ENCODE peak calls at places on chromosome 7, in seven cellular contexts. N is AG10803, B is hepatocyte, L is neural crest cell, J is foreskin keratinocyte, H is heart right ventricle, P is body of pancreas. Y is an unnamed sample.

GRCh38 chr7:44563171-44563679 is 10.5 kb downstream of the DDX56 start:
- DNase-seq in N (no peak), B (no peak), L (no peak), J (no peak), H (no peak), P (no peak), Y (no peak)

GRCh38 chr7:85980740-85981139 is 663.0 kb upstream of the GRM3 start:
- DNase-seq in N (no peak), B (no peak), L (no peak), J (no peak), H (no peak), P (no peak), Y (no peak)

GRCh38 chr7:73904219-73905136 is 43.5 kb downstream of the TMEM270 start:
- DNase-seq in N (peak), B (no peak), L (no peak), J (no peak), H (no peak), P (no peak), Y (no peak)

GRCh38 chr7:107613948-107614347 is 33.9 kb downstream of the BCAP29 start:
- DNase-seq in N (peak), B (no peak), L (no peak), J (no peak), H (no peak), P (no peak), Y (no peak)

GRCh38 chr7:107948645-107949442 is 54.1 kb downstream of the LAMB1 start:
- DNase-seq in N (peak), B (no peak), L (no peak), J (no peak), H (no peak), P (no peak), Y (no peak)

GRCh38 chr7:108570146-108570755 is 577 bp downstream of the DNAJB9 start:
- DNase-seq in N (peak), B (peak), L (no peak), J (peak), H (peak), P (peak), Y (peak)

GRCh38 chr7:80640841-80641240 is 2.4 kb downstream of the CD36 start:
- DNase-seq in N (peak), B (no peak), L (no peak), J (no peak), H (no peak), P (no peak), Y (no peak)

GRCh38 chr7:147539685-147540084 is 1050.9 kb upstream of the C7orf33 start:
- DNase-seq in N (no peak), B (no peak), L (no peak), J (no peak), H (no peak), P (no peak), Y (no peak)

GRCh38 chr7:135911091-135911490 is 66.1 kb downstream of the MTPN start:
- DNase-seq in N (peak), B (peak), L (no peak), J (no peak), H (peak), P (no peak), Y (no peak)

GRCh38 chr7:158549176-158549833 is 38.3 kb downstream of the PTPRN2 start:
- DNase-seq in N (no peak), B (no peak), L (no peak), J (no peak), H (peak), P (no peak), Y (no peak)

GRCh38 chr7:115249080-115249479 is 327.2 kb downstream of the MDFIC start:
- DNase-seq in N (peak), B (no peak), L (no peak), J (peak), H (no peak), P (no peak), Y (no peak)

GRCh38 chr7:12674861-12675260 is 12.6 kb upstream of the ARL4A start:
- DNase-seq in N (peak), B (peak), L (no peak), J (no peak), H (peak), P (peak), Y (peak)

GRCh38 chr7:135716677-135717238 is 11.2 kb downstream of the SLC13A4 start:
- DNase-seq in N (peak), B (no peak), L (no peak), J (peak), H (no peak), P (no peak), Y (no peak)

GRCh38 chr7:151088856-151089699 is 2.8 kb downstream of the AGAP3 start:
- DNase-seq in N (peak), B (peak), L (no peak), J (no peak), H (peak), P (peak), Y (peak)

GRCh38 chr7:84617265-84618030 is 422.9 kb upstream of the SEMA3A start:
- DNase-seq in N (no peak), B (no peak), L (no peak), J (no peak), H (no peak), P (no peak), Y (no peak)

GRCh38 chr7:84613411-84613810 is 418.8 kb upstream of the SEMA3A start:
- DNase-seq in N (peak), B (no peak), L (no peak), J (no peak), H (no peak), P (no peak), Y (no peak)

GRCh38 chr7:84612976-84613375 is 418.4 kb upstream of the SEMA3A start:
- DNase-seq in N (peak), B (no peak), L (no peak), J (no peak), H (no peak), P (no peak), Y (no peak)

GRCh38 chr7:84611391-84611790 is 416.8 kb upstream of the SEMA3A start:
- DNase-seq in N (no peak), B (no peak), L (no peak), J (no peak), H (no peak), P (no peak), Y (no peak)

DNA sequence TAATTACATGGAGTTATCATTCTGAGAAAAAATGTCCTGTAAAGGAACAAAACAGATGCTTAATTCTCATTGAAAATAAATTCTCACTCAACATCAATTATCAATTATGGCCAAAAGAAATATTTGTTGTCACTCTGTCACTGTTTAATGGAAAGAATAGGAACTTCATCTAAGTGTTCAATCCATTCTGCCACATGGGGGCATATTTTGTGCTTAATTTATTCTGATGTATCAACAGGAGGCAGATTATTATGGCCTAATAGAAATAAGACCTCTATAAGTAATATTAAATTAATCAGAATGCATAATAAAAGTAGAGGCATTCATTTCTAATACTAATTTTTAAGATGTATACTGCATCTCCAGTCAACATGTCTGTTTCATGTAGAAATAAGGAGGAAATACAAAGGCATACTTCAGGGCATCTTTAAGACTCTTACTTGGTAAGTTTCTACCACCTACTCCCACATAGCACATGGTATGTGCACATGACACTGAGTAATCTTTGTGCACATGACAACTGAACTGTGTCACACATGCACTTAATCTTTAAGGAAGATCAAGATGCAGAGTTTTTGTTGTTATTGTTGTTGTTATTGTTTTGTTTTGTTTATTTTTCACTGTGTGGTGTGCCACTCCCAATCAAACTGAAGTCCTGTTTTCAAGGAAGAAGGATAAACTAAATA is 420.4 kb upstream of the SEMA3A start:
- DNase-seq in N (no peak), B (no peak), L (no peak), J (no peak), H (no peak), P (no peak), Y (no peak)
- TF ChIP-seq CTCF in N (no peak), B (no peak), L (no peak), J (peak), H (no peak), P (no peak), Y (no peak)

GRCh38 chr7:157383868-157384267 is 47.1 kb downstream of the DNAJB6 start:
- DNase-seq in N (no peak), B (no peak), L (no peak), J (no peak), H (no peak), P (no peak), Y (no peak)

GRCh38 chr7:157389951-157390730 is 53.3 kb downstream of the DNAJB6 start:
- DNase-seq in N (peak), B (no peak), L (no peak), J (no peak), H (no peak), P (no peak), Y (no peak)

GRCh38 chr7:157391036-157391710 is 54.4 kb downstream of the DNAJB6 start:
- DNase-seq in N (peak), B (no peak), L (no peak), J (no peak), H (no peak), P (no peak), Y (no peak)

GRCh38 chr7:157384301-157384700 is 47.5 kb downstream of the DNAJB6 start:
- DNase-seq in N (no peak), B (no peak), L (no peak), J (no peak), H (no peak), P (no peak), Y (no peak)

DNA sequence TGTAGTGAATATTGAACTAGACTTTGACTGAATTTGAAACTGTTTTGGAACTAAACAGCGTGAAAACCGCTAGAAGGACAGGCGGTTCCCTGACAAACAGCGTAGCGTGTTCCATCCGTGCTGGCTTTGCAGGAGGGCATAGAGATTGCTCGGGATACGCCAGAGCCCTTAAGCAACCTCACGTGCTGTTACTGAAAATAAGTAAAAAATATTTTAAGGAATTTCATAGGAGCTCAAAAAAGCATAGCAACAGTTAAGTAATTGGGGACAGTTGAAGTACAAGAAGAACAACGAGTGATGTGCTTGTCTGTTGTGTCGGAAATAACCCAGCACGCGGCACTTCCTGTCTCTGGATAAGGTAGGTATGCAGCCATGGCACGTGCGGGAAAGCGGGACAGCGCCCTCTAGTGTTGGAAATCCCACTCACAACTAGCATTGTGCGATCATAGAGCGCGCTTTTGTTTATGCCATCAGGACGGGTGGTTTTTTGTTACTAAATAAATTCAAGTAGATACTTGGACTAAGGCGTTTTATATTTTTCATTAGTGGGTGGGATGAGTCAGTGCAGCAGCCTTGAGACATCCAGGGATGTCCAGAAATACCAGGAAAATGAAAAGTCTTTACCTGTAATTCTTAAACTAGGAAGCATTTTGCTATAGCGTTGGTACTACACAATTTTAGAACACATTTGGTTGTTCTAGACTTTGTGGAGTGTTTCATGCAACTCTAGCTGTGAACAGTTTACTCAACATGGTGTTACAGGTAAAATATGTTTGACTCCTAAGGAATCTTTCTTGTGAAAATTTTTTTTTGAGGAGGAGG is 50.4 kb downstream of the DNAJB6 start:
- DNase-seq in N (peak), B (peak), L (peak), J (peak), H (peak), P (peak), Y (peak)
- TF ChIP-seq CTCF in N (peak), B (peak), L (peak), J (peak), H (peak), P (peak), Y (peak)

GRCh38 chr7:49774459-49775064 is 1.1 kb downstream of the VWC2 start:
- DNase-seq in N (no peak), B (no peak), L (peak), J (no peak), H (peak), P (no peak), Y (peak)

GRCh38 chr7:49775949-49776443 is 2.6 kb downstream of the VWC2 start:
- DNase-seq in N (no peak), B (no peak), L (no peak), J (no peak), H (no peak), P (no peak), Y (peak)

GRCh38 chr7:49775065-49775948 is 1.9 kb downstream of the VWC2 start:
- DNase-seq in N (no peak), B (peak), L (peak), J (no peak), H (no peak), P (no peak), Y (peak)

GRCh38 chr7:49778731-49779270 is 5.4 kb downstream of the VWC2 start:
- DNase-seq in N (no peak), B (no peak), L (no peak), J (no peak), H (no peak), P (no peak), Y (no peak)

GRCh38 chr7:49776994-49777393 is 3.6 kb downstream of the VWC2 start:
- DNase-seq in N (no peak), B (no peak), L (peak), J (no peak), H (peak), P (no peak), Y (peak)
- TF ChIP-seq CTCF in N (peak), B (no peak), L (peak), J (peak), H (peak), P (no peak), Y (peak)

DNA sequence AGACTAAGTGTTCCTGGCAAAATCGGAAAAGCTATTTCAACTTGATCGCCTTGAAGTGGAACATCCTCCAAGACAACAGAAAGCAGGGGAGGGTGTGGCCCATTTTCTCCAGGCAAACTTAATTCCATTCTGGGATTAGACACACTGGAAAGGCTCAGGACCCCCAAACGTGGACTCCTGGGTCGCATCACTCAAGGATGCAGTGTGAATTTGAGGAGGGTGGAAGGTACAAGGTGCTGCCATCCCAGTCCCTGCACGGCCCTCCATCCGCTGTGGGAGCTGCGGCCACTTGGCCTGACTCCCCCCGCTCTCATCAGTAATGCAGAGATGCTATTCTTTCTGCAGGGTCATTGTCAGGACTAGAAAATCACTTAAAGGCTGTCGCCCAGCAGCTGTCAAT is 2.4 kb downstream of the CNPY1 start:
- DNase-seq in N (no peak), B (no peak), L (no peak), J (no peak), H (no peak), P (no peak), Y (no peak)
- TF ChIP-seq CTCF in N (no peak), B (no peak), L (no peak), J (no peak), H (no peak), P (no peak), Y (no peak)

GRCh38 chr7:266851-267840 is 22.8 kb upstream of the FOXL3 start:
- DNase-seq in N (no peak), B (peak), L (peak), J (no peak), H (no peak), P (peak), Y (no peak)
- TF ChIP-seq CTCF in N (peak), B (peak), L (peak), J (peak), H (peak), P (peak), Y (no peak)

DNA sequence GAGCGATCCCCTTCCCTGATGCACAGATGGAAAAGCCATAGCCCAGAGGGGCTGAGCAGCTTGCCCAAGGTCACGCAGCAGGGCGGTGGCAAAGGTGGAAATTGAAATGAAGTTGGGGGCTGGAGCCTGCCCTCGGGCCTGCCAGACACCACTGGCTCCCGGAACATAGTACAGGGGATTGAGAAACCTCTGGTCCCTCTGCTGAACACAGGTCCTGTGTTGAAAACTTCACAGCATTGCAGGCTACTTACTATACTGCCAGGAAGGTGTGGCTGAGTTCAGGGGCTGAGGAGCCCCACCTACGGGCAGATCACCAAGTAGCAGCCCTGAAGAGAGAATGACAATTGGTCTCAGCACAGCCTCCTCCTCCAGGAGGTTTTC is 326.7 kb downstream of the PLXNA4 start:
- DNase-seq in N (peak), B (peak), L (no peak), J (no peak), H (no peak), P (no peak), Y (peak)
- TF ChIP-seq CTCF in N (peak), B (peak), L (peak), J (peak), H (no peak), P (peak), Y (no peak)

GRCh38 chr7:105581066-105581811 is at the start of gene EFCAB10:
- DNase-seq in N (peak), B (peak), L (peak), J (peak), H (peak), P (peak), Y (peak)
- TF ChIP-seq CTCF in N (no peak), B (no peak), L (peak), J (no peak), H (no peak), P (peak), Y (no peak)

GRCh38 chr7:145169908-145170307 is 334.1 kb upstream of the TPK1 start:
- DNase-seq in N (no peak), B (no peak), L (no peak), J (no peak), H (no peak), P (no peak), Y (no peak)
- TF ChIP-seq CTCF in N (no peak), B (peak), L (peak), J (peak), H (no peak), P (no peak), Y (no peak)

GRCh38 chr7:35849158-35849831 is 48.4 kb downstream of the SEPTIN7 start:
- DNase-seq in N (peak), B (no peak), L (no peak), J (no peak), H (no peak), P (no peak), Y (no peak)
- TF ChIP-seq CTCF in N (no peak), B (no peak), L (peak), J (peak), H (no peak), P (no peak), Y (peak)

GRCh38 chr7:42156541-42156865 is 80.5 kb downstream of the GLI3 start:
- DNase-seq in N (no peak), B (no peak), L (no peak), J (no peak), H (no peak), P (no peak), Y (no peak)
- TF ChIP-seq CTCF in N (no peak), B (no peak), L (no peak), J (peak), H (no peak), P (no peak), Y (no peak)